ENCODE peak calls at places on chromosomes 12 and 14, in nine cellular contexts. A is CD4-positive, alpha-beta T cell; I is dorsolateral prefrontal cortex; Q is hepatocyte; R is fibroblast of lung; Z is SK-N-SH; J is pancreas; T is right lobe of liver; M is H9. Y is an unnamed sample.

GRCh38 chr12:120065472-120065871 is 51.1 kb downstream of the RAB35 start:
- DNase-seq in I (no peak), T (peak), M (no peak), A (no peak), Z (no peak), Q (no peak), J (no peak), R (no peak), Y (no peak)

GRCh38 chr14:104735830-104736642 is 12.0 kb downstream of the ADSS1 start:
- DNase-seq in T (peak), M (no peak), A (no peak), Z (peak), J (no peak), R (peak), I (peak), Q (peak), Y (peak)

GRCh38 chr12:54294152-54294913 is 6.5 kb downstream of the NFE2 start:
- DNase-seq in R (peak), A (peak), I (no peak), Z (peak), J (peak), M (peak), T (peak), Q (peak), Y (peak)

GRCh38 chr14:100629696-100630095 is 42.5 kb upstream of the BEGAIN start:
- DNase-seq in I (peak), Z (no peak), J (no peak), T (no peak), M (no peak), Q (no peak), R (no peak), A (no peak), Y (no peak)

GRCh38 chr14:23646648-23647549 is 10.7 kb downstream of the DHRS2 start:
- DNase-seq in T (no peak), I (no peak), Q (no peak), Z (no peak), R (no peak), A (no peak), M (no peak), J (no peak), Y (no peak)

GRCh38 chr14:76776306-76777251 is 15.3 kb downstream of the VASH1 start:
- DNase-seq in M (peak), I (no peak), T (no peak), Z (no peak), R (no peak), J (no peak), Q (no peak), A (no peak), Y (no peak)

GRCh38 chr14:93683241-93683640 is 105.0 kb downstream of the PRIMA1 start:
- DNase-seq in T (no peak), M (peak), I (no peak), Z (peak), J (no peak), Q (no peak), R (no peak), A (no peak), Y (no peak)

GRCh38 chr12:54173066-54173726 is 15.6 kb downstream of the SMUG1 start:
- DNase-seq in R (peak), M (peak), Q (peak), A (no peak), I (peak), Z (peak), T (peak), J (peak), Y (no peak)

GRCh38 chr14:54834727-54835126 is 67.9 kb downstream of the GCH1 start:
- DNase-seq in Z (no peak), T (no peak), R (no peak), A (no peak), I (no peak), J (no peak), Q (no peak), M (no peak), Y (no peak)

GRCh38 chr12:67274186-67274585 is 5.0 kb downstream of the CAND1 start:
- DNase-seq in R (no peak), I (no peak), J (no peak), Z (no peak), M (no peak), T (no peak), Q (no peak), A (no peak), Y (no peak)

GRCh38 chr14:73740921-73741326 is 26.7 kb upstream of the PNMA1 start:
- DNase-seq in T (peak), J (peak), R (peak), A (no peak), M (peak), I (no peak), Z (peak), Q (peak), Y (peak)

DNA sequence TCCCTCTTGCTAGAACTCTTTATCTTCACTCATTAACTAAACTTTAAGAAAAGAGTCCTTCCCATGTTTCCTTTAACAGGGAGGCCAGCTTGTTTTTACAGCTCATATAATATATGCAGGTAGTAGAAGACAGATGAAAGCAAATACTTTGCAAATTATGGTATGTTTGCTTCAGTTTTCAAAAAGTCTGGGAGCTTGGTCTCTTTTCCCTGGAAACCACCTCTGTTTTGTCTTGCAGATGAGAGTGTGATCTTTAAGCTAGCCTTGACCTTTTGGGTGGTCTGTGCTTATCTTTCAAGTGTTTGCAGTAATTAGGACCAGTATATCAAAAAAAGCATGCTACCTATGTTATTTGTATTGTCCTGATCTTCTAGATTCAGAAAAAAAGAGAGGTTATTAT is 62.7 kb downstream of the ERC1 start:
- DNase-seq in I (no peak), A (no peak), M (no peak), Z (no peak), R (no peak), Q (no peak), T (no peak), J (no peak), Y (no peak)
- H3K27ac ChIP-seq in I (no peak), A (no peak), M (no peak), Z (peak), R (no peak), Q (peak), T (peak), J (no peak), Y (no peak)

DNA sequence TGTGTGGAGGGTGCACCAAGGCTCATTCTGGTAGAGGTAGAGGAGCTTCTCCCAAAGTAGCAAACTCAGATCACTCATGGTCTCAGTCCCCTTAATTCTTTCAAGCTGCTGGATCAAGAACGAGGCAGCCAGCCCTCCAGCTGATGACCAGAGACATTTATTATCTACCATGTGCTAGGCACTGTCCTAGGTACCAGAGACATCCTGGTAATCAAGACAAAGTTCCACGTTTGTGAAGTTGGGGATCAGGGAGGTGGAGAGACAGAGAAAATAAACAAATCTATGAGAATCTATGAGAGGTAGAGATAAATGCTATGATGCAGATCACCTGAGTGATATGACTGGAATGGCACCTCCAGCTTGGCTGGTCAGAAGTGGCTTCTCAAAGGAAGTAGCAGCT is 130.2 kb downstream of the CRADD start:
- DNase-seq in T (no peak), M (no peak), Z (no peak), I (no peak), R (no peak), J (no peak), A (no peak), Q (no peak), Y (no peak)
- H3K27ac ChIP-seq in T (no peak), M (no peak), Z (no peak), I (no peak), R (no peak), J (no peak), A (no peak), Q (no peak), Y (no peak)

DNA sequence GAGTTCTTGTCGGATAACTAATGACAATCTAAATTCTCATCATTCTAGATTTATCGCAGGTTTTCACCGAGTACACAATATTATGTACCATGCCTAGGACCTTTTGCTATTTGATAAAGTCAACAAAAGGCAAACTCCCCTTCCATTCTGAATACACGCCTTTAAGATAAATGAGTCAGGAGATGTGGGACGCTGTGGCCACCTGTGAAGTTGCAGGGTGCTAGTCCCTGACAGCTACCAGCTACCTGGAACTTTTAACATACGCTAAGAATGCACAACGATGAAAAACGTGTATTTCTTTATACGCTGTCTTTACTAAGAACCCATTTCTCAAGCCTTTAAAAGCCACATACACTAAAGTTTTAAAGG is 678 bp downstream of the MDM1 start:
- DNase-seq in Z (no peak), A (no peak), R (no peak), T (no peak), I (no peak), J (no peak), Q (peak), M (no peak), Y (no peak)
- H3K27ac ChIP-seq in Z (no peak), A (peak), R (no peak), T (no peak), I (no peak), J (no peak), Q (no peak), M (no peak), Y (peak)

GRCh38 chr14:21503376-21503775 is 7.8 kb downstream of the METTL3 start:
- DNase-seq in M (no peak), I (no peak), A (no peak), Q (no peak), T (no peak), R (no peak), Z (no peak), J (no peak), Y (no peak)
- H3K27ac ChIP-seq in M (no peak), I (no peak), A (no peak), Q (no peak), T (no peak), R (no peak), Z (no peak), J (no peak), Y (no peak)

DNA sequence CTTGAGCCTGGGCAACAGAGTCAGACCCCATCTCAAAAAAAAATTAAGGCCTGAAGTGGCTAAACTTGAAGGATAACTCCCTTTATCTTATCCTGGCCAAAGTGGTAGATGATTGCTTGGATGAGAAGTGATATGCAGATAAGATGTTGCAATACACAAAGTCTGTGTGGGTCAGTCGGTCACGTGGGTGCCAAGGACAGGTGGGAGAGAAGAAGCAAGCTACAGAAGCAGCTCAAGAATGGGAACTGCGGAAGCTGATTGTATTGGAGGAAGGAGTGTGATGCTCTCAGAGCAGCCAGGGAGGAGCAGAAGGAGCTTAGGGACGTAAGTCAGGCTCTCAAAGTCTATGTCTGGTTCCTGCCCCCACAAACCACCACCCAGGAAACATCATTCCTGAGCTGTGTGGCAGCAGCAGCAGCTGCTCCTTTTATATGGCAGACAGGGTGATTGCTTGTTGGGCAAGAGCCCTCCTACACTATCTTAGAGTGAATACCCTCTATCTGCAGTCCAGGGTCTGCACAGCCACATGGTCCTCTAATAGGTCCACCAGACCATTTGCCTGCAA is 54.5 kb downstream of the ATP2A2 start:
- DNase-seq in M (no peak), Z (no peak), R (no peak), A (no peak), I (no peak), Q (no peak), T (no peak), J (no peak), Y (no peak)
- H3K27ac ChIP-seq in M (no peak), Z (no peak), R (no peak), A (no peak), I (no peak), Q (no peak), T (no peak), J (no peak), Y (no peak)

DNA sequence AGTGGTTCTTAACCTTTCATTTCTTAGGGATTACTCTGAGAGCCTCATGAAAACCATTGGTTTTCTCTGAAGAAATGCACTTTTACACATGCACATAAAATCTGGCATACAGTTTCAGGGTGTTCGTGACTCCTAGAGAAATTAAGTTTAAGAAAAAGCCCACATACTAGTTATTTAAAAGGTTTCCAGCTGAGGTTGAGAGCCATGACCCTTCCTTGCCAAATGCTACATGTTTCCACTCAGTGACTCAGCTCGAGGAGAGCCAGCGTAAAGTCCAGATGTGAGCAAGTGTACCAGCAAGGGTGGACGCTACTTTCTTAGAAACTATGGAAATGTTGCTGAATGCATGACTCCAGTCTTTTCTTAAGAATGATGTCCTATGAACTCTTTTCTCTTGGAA is 42.7 kb upstream of the FLRT2 start:
- DNase-seq in A (no peak), I (no peak), Q (no peak), M (no peak), R (peak), T (no peak), J (no peak), Z (no peak), Y (no peak)
- H3K27ac ChIP-seq in A (no peak), I (no peak), Q (no peak), M (no peak), R (no peak), T (no peak), J (no peak), Z (no peak), Y (no peak)

Y was measured in upper lobe of right lung.